ENCODE peak calls at places on chromosomes 7 and 10, in seven cellular contexts. One of them, this sample, is unnamed.

GRCh38 chr10:74081192-74081803 is 69.3 kb downstream of the AP3M1 start:
- DNase-seq in IMR-90: peak
- DNase-seq in gastrocnemius medialis: peak
- DNase-seq in tibial nerve: no peak
- DNase-seq in A549: peak
- DNase-seq in Peyer's patch: peak
- DNase-seq in HCT116: peak
- DNase-seq in this sample: peak

GRCh38 chr7:153682628-153683027 is 369.6 kb upstream of the DPP6 start:
- DNase-seq in gastrocnemius medialis: no peak
- DNase-seq in A549: no peak
- DNase-seq in Peyer's patch: no peak
- DNase-seq in IMR-90: no peak
- DNase-seq in tibial nerve: no peak
- DNase-seq in HCT116: no peak
- DNase-seq in this sample: no peak

GRCh38 chr7:42238709-42239395 is 1.8 kb upstream of the GLI3 start:
- DNase-seq in tibial nerve: no peak
- DNase-seq in gastrocnemius medialis: peak
- DNase-seq in IMR-90: peak
- DNase-seq in HCT116: no peak
- DNase-seq in A549: no peak
- DNase-seq in Peyer's patch: no peak
- DNase-seq in this sample: no peak

GRCh38 chr7:105013818-105014724 is at the start of gene KMT2E:
- DNase-seq in tibial nerve: peak
- DNase-seq in A549: peak
- DNase-seq in HCT116: peak
- DNase-seq in gastrocnemius medialis: peak
- DNase-seq in Peyer's patch: peak
- DNase-seq in IMR-90: peak
- DNase-seq in this sample: peak

GRCh38 chr7:44482502-44483485 is 7.7 kb downstream of the NUDCD3 start:
- DNase-seq in gastrocnemius medialis: no peak
- DNase-seq in IMR-90: no peak
- DNase-seq in Peyer's patch: no peak
- DNase-seq in A549: no peak
- DNase-seq in HCT116: no peak
- DNase-seq in tibial nerve: no peak
- DNase-seq in this sample: peak

GRCh38 chr10:93821051-93821772 is 63.5 kb downstream of the LGI1 start:
- DNase-seq in IMR-90: peak
- DNase-seq in Peyer's patch: no peak
- DNase-seq in HCT116: peak
- DNase-seq in A549: peak
- DNase-seq in tibial nerve: no peak
- DNase-seq in gastrocnemius medialis: no peak
- DNase-seq in this sample: peak

GRCh38 chr7:12315049-12315448 is 88.6 kb downstream of the VWDE start:
- DNase-seq in tibial nerve: no peak
- DNase-seq in A549: no peak
- DNase-seq in IMR-90: no peak
- DNase-seq in gastrocnemius medialis: no peak
- DNase-seq in HCT116: no peak
- DNase-seq in Peyer's patch: no peak
- DNase-seq in this sample: no peak

GRCh38 chr10:58177362-58177947 is 90.2 kb downstream of the IPMK start:
- DNase-seq in tibial nerve: no peak
- DNase-seq in Peyer's patch: no peak
- DNase-seq in gastrocnemius medialis: no peak
- DNase-seq in IMR-90: peak
- DNase-seq in HCT116: peak
- DNase-seq in A549: peak
- DNase-seq in this sample: peak

GRCh38 chr10:47264797-47265281 is 35.2 kb upstream of the GDF10 start:
- DNase-seq in Peyer's patch: peak
- DNase-seq in A549: no peak
- DNase-seq in IMR-90: no peak
- DNase-seq in gastrocnemius medialis: no peak
- DNase-seq in tibial nerve: no peak
- DNase-seq in HCT116: no peak
- DNase-seq in this sample: no peak

GRCh38 chr7:151485006-151485732 is 34.5 kb downstream of the RHEB start:
- DNase-seq in Peyer's patch: no peak
- DNase-seq in IMR-90: peak
- DNase-seq in HCT116: peak
- DNase-seq in gastrocnemius medialis: no peak
- DNase-seq in tibial nerve: no peak
- DNase-seq in A549: no peak
- DNase-seq in this sample: peak

GRCh38 chr10:59362184-59362966 is at the start of gene FAM13C:
- DNase-seq in A549: peak
- DNase-seq in Peyer's patch: peak
- DNase-seq in IMR-90: peak
- DNase-seq in gastrocnemius medialis: peak
- DNase-seq in tibial nerve: no peak
- DNase-seq in HCT116: no peak
- DNase-seq in this sample: no peak

GRCh38 chr10:132301371-132302330 is 6.1 kb downstream of the STK32C start:
- DNase-seq in gastrocnemius medialis: no peak
- DNase-seq in Peyer's patch: peak
- DNase-seq in IMR-90: no peak
- DNase-seq in HCT116: no peak
- DNase-seq in tibial nerve: no peak
- DNase-seq in A549: no peak
- DNase-seq in this sample: no peak

GRCh38 chr7:133300811-133301210 is 47.9 kb downstream of the EXOC4 start:
- DNase-seq in tibial nerve: no peak
- DNase-seq in IMR-90: peak
- DNase-seq in Peyer's patch: no peak
- DNase-seq in A549: no peak
- DNase-seq in HCT116: no peak
- DNase-seq in gastrocnemius medialis: no peak
- DNase-seq in this sample: no peak

GRCh38 chr10:88958721-88959120 is 6.1 kb upstream of the ACTA2 start:
- DNase-seq in IMR-90: no peak
- DNase-seq in gastrocnemius medialis: no peak
- DNase-seq in Peyer's patch: no peak
- DNase-seq in HCT116: no peak
- DNase-seq in tibial nerve: no peak
- DNase-seq in A549: no peak
- DNase-seq in this sample: no peak

GRCh38 chr10:80196270-80196949 is 8.9 kb downstream of the ANXA11 start:
- DNase-seq in gastrocnemius medialis: peak
- DNase-seq in Peyer's patch: peak
- DNase-seq in tibial nerve: no peak
- DNase-seq in A549: no peak
- DNase-seq in IMR-90: peak
- DNase-seq in HCT116: peak
- DNase-seq in this sample: no peak
- TF ChIP-seq POLR2A in gastrocnemius medialis: peak
- TF ChIP-seq POLR2A in Peyer's patch: peak
- TF ChIP-seq POLR2A in tibial nerve: no peak
- TF ChIP-seq POLR2A in A549: no peak
- TF ChIP-seq POLR2A in IMR-90: no peak
- TF ChIP-seq POLR2A in HCT116: no peak
- TF ChIP-seq POLR2A in this sample: no peak

GRCh38 chr7:11212080-11212711 is 238.5 kb downstream of the PHF14 start:
- DNase-seq in Peyer's patch: peak
- DNase-seq in tibial nerve: no peak
- DNase-seq in A549: peak
- DNase-seq in IMR-90: peak
- DNase-seq in gastrocnemius medialis: peak
- DNase-seq in HCT116: peak
- DNase-seq in this sample: peak

GRCh38 chr7:11216276-11216675 is 242.6 kb downstream of the PHF14 start:
- DNase-seq in gastrocnemius medialis: no peak
- DNase-seq in HCT116: no peak
- DNase-seq in tibial nerve: no peak
- DNase-seq in IMR-90: no peak
- DNase-seq in A549: no peak
- DNase-seq in Peyer's patch: no peak
- DNase-seq in this sample: no peak

GRCh38 chr7:11213246-11213645 is 239.6 kb downstream of the PHF14 start:
- DNase-seq in gastrocnemius medialis: no peak
- DNase-seq in A549: no peak
- DNase-seq in HCT116: no peak
- DNase-seq in IMR-90: no peak
- DNase-seq in Peyer's patch: no peak
- DNase-seq in tibial nerve: no peak
- DNase-seq in this sample: no peak

GRCh38 chr7:11210374-11210773 is 236.7 kb downstream of the PHF14 start:
- DNase-seq in Peyer's patch: no peak
- DNase-seq in tibial nerve: no peak
- DNase-seq in IMR-90: no peak
- DNase-seq in gastrocnemius medialis: no peak
- DNase-seq in A549: no peak
- DNase-seq in HCT116: no peak
- DNase-seq in this sample: no peak

GRCh38 chr7:11212816-11213215 is 239.1 kb downstream of the PHF14 start:
- DNase-seq in tibial nerve: no peak
- DNase-seq in Peyer's patch: no peak
- DNase-seq in gastrocnemius medialis: no peak
- DNase-seq in IMR-90: peak
- DNase-seq in A549: no peak
- DNase-seq in HCT116: no peak
- DNase-seq in this sample: no peak
- TF ChIP-seq POLR2A in tibial nerve: no peak
- TF ChIP-seq POLR2A in Peyer's patch: no peak
- TF ChIP-seq POLR2A in gastrocnemius medialis: no peak
- TF ChIP-seq POLR2A in IMR-90: no peak
- TF ChIP-seq POLR2A in A549: no peak
- TF ChIP-seq POLR2A in HCT116: no peak
- TF ChIP-seq POLR2A in this sample: no peak

GRCh38 chr10:95519132-95519487 is 42.1 kb downstream of the SORBS1 start:
- DNase-seq in Peyer's patch: no peak
- DNase-seq in HCT116: no peak
- DNase-seq in IMR-90: no peak
- DNase-seq in gastrocnemius medialis: peak
- DNase-seq in A549: no peak
- DNase-seq in tibial nerve: no peak
- DNase-seq in this sample: no peak

GRCh38 chr10:95513941-95514392 is 47.2 kb downstream of the SORBS1 start:
- DNase-seq in Peyer's patch: no peak
- DNase-seq in IMR-90: peak
- DNase-seq in gastrocnemius medialis: peak
- DNase-seq in tibial nerve: no peak
- DNase-seq in HCT116: no peak
- DNase-seq in A549: peak
- DNase-seq in this sample: no peak

GRCh38 chr10:95518455-95519131 is 42.6 kb downstream of the SORBS1 start:
- DNase-seq in A549: no peak
- DNase-seq in tibial nerve: no peak
- DNase-seq in Peyer's patch: no peak
- DNase-seq in gastrocnemius medialis: no peak
- DNase-seq in HCT116: no peak
- DNase-seq in IMR-90: no peak
- DNase-seq in this sample: peak

GRCh38 chr10:95516774-95517373 is 44.3 kb downstream of the SORBS1 start:
- DNase-seq in IMR-90: no peak
- DNase-seq in HCT116: no peak
- DNase-seq in A549: no peak
- DNase-seq in Peyer's patch: no peak
- DNase-seq in gastrocnemius medialis: no peak
- DNase-seq in tibial nerve: no peak
- DNase-seq in this sample: peak

DNA sequence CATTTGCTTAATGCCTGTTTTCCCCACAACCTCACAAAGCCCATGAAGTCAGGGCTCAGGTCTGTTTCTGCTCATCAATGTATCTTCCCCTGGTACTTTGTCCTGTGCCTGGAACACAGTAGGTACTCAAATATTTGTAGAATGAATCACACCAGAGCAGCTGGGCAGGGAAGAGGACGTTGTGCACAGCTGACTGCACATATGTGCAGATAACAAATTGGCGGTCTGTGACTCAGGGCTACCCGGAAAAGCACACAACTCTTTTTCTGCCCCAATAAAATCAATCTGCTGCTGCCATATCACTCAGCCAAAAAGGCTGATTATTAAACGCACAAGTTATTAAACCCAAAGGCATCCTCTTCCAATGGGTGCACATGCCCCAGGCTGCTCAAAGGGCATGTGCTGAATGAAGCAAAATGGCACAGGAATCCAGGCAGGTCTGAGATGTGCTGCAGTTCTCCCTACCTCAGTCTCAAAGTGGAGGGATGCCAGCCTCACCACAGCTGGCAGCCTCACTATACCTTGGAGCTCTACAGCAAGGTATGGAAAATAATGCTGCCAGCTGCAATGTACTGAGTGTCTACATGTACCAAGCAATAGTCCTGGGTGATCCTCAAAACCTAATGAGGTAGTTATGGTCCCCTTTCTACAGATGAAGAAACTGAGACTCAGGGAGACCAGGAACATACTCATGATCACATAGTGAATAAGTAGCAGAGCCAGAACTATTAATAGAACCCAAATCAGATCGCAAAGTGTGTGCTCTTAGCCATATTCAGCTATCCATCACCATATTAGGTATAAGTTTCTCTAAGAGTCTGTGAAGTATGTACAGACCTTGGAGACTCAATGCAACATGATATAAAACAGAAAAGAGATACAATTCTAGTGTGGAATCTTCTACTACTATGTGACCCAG is 43.4 kb downstream of the SORBS1 start:
- DNase-seq in IMR-90: peak
- DNase-seq in HCT116: no peak
- DNase-seq in gastrocnemius medialis: no peak
- DNase-seq in tibial nerve: no peak
- DNase-seq in Peyer's patch: peak
- DNase-seq in A549: no peak
- DNase-seq in this sample: peak
- TF ChIP-seq POLR2A in IMR-90: no peak
- TF ChIP-seq POLR2A in HCT116: no peak
- TF ChIP-seq POLR2A in gastrocnemius medialis: no peak
- TF ChIP-seq POLR2A in tibial nerve: no peak
- TF ChIP-seq POLR2A in Peyer's patch: no peak
- TF ChIP-seq POLR2A in A549: no peak
- TF ChIP-seq POLR2A in this sample: no peak

DNA sequence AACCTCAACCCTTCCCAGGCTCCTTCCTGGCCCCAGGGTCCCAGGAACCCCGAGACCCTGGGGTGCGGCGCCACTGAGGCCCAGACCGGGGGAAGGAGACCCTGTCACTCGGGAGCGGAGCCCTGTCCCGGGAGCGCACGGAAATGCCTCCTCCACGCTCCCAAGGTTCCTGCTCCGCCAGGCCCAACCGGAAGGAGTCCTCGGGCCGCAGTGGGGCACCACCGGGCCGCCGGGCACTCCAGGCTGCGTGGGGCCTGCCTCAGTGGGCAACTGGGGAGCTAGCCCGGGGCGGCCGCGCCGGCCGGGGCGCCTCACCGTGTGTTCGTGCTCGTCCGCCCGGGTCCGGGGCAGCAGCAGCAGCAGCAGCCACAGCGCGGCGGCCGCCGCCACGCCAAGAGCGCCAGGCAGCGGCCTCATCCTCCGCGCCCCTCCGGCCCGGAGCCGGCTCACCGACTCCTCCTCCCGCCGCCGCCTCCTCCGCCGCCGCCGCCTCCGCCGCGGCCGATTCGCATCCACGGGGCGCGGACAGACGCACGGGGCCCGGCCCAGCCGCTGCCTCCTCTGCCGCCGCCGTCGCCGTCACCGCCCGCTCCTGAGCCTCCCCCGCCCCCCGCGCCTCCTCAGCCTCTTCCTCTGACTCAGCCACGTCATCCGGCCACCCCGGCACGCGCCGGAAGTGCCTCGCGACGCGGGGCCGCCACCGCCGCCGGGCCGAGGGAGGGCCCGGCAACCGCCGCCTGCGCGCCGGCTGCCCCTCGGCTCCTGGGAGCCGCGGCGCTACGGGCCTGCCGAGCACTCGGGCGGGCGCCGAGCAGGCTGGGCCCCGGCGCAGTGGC is at the start of gene TM9SF3:
- DNase-seq in IMR-90: peak
- DNase-seq in tibial nerve: peak
- DNase-seq in A549: peak
- DNase-seq in gastrocnemius medialis: peak
- DNase-seq in HCT116: peak
- DNase-seq in Peyer's patch: peak
- DNase-seq in this sample: peak
- TF ChIP-seq POLR2A in IMR-90: peak
- TF ChIP-seq POLR2A in tibial nerve: peak
- TF ChIP-seq POLR2A in A549: peak
- TF ChIP-seq POLR2A in gastrocnemius medialis: peak
- TF ChIP-seq POLR2A in HCT116: peak
- TF ChIP-seq POLR2A in Peyer's patch: peak
- TF ChIP-seq POLR2A in this sample: peak

This sample was measured in erythroblast.